ENCODE peak calls at places on chromosome 9, in ten cellular contexts. One of them, this sample, is unnamed.

GRCh38 chr9:110583237-110583636 is 3.7 kb upstream of the SVEP1 start:
- DNase-seq in transverse colon: no peak
- DNase-seq in HuH-7: no peak
- DNase-seq in H9: no peak
- DNase-seq in NCI-H774: no peak
- DNase-seq in activated CD8-positive, alpha-beta memory T cell treated with anti-CD3 and anti-CD28 coated beads for 4 hours: no peak
- DNase-seq in CD8-positive, alpha-beta T cell: no peak
- DNase-seq in stimulated activated CD4-positive, alpha-beta T cell treated with anti-CD3 and anti-CD28 coated beads, Interleukin-2, amount 100 ng/mL, for 48 hours: no peak
- DNase-seq in RWPE1: no peak
- DNase-seq in CD8-positive, alpha-beta memory T cell: no peak
- DNase-seq in this sample: no peak

GRCh38 chr9:14097666-14098065 is 216.3 kb downstream of the NFIB start:
- DNase-seq in transverse colon: no peak
- DNase-seq in HuH-7: no peak
- DNase-seq in H9: no peak
- DNase-seq in NCI-H774: no peak
- DNase-seq in activated CD8-positive, alpha-beta memory T cell treated with anti-CD3 and anti-CD28 coated beads for 4 hours: no peak
- DNase-seq in CD8-positive, alpha-beta T cell: no peak
- DNase-seq in stimulated activated CD4-positive, alpha-beta T cell treated with anti-CD3 and anti-CD28 coated beads, Interleukin-2, amount 100 ng/mL, for 48 hours: no peak
- DNase-seq in RWPE1: no peak
- DNase-seq in CD8-positive, alpha-beta memory T cell: no peak
- DNase-seq in this sample: no peak

GRCh38 chr9:130186051-130186450 is 13.8 kb downstream of the NCS1 start:
- DNase-seq in transverse colon: no peak
- DNase-seq in HuH-7: no peak
- DNase-seq in H9: no peak
- DNase-seq in NCI-H774: no peak
- DNase-seq in activated CD8-positive, alpha-beta memory T cell treated with anti-CD3 and anti-CD28 coated beads for 4 hours: no peak
- DNase-seq in CD8-positive, alpha-beta T cell: no peak
- DNase-seq in stimulated activated CD4-positive, alpha-beta T cell treated with anti-CD3 and anti-CD28 coated beads, Interleukin-2, amount 100 ng/mL, for 48 hours: no peak
- DNase-seq in RWPE1: no peak
- DNase-seq in CD8-positive, alpha-beta memory T cell: no peak
- DNase-seq in this sample: no peak

GRCh38 chr9:120436937-120437592 is 142.9 kb downstream of the CDK5RAP2 start:
- DNase-seq in transverse colon: peak
- DNase-seq in HuH-7: no peak
- DNase-seq in H9: no peak
- DNase-seq in NCI-H774: no peak
- DNase-seq in activated CD8-positive, alpha-beta memory T cell treated with anti-CD3 and anti-CD28 coated beads for 4 hours: no peak
- DNase-seq in CD8-positive, alpha-beta T cell: no peak
- DNase-seq in stimulated activated CD4-positive, alpha-beta T cell treated with anti-CD3 and anti-CD28 coated beads, Interleukin-2, amount 100 ng/mL, for 48 hours: no peak
- DNase-seq in RWPE1: no peak
- DNase-seq in CD8-positive, alpha-beta memory T cell: no peak
- DNase-seq in this sample: no peak

GRCh38 chr9:19156805-19157204 is 29.5 kb upstream of the PLIN2 start:
- DNase-seq in transverse colon: no peak
- DNase-seq in HuH-7: no peak
- DNase-seq in H9: no peak
- DNase-seq in NCI-H774: no peak
- DNase-seq in activated CD8-positive, alpha-beta memory T cell treated with anti-CD3 and anti-CD28 coated beads for 4 hours: no peak
- DNase-seq in CD8-positive, alpha-beta T cell: no peak
- DNase-seq in stimulated activated CD4-positive, alpha-beta T cell treated with anti-CD3 and anti-CD28 coated beads, Interleukin-2, amount 100 ng/mL, for 48 hours: no peak
- DNase-seq in RWPE1: no peak
- DNase-seq in CD8-positive, alpha-beta memory T cell: no peak
- DNase-seq in this sample: no peak

GRCh38 chr9:112174223-112174964 is 703 bp downstream of the SUSD1 start:
- DNase-seq in transverse colon: peak
- DNase-seq in HuH-7: peak
- DNase-seq in H9: no peak
- DNase-seq in NCI-H774: peak
- DNase-seq in activated CD8-positive, alpha-beta memory T cell treated with anti-CD3 and anti-CD28 coated beads for 4 hours: peak
- DNase-seq in CD8-positive, alpha-beta T cell: peak
- DNase-seq in stimulated activated CD4-positive, alpha-beta T cell treated with anti-CD3 and anti-CD28 coated beads, Interleukin-2, amount 100 ng/mL, for 48 hours: peak
- DNase-seq in RWPE1: peak
- DNase-seq in CD8-positive, alpha-beta memory T cell: peak
- DNase-seq in this sample: peak

GRCh38 chr9:16884952-16885513 is 14.6 kb upstream of the BNC2 start:
- DNase-seq in transverse colon: peak
- DNase-seq in HuH-7: no peak
- DNase-seq in H9: no peak
- DNase-seq in NCI-H774: no peak
- DNase-seq in activated CD8-positive, alpha-beta memory T cell treated with anti-CD3 and anti-CD28 coated beads for 4 hours: no peak
- DNase-seq in CD8-positive, alpha-beta T cell: peak
- DNase-seq in stimulated activated CD4-positive, alpha-beta T cell treated with anti-CD3 and anti-CD28 coated beads, Interleukin-2, amount 100 ng/mL, for 48 hours: no peak
- DNase-seq in RWPE1: no peak
- DNase-seq in CD8-positive, alpha-beta memory T cell: peak
- DNase-seq in this sample: no peak

GRCh38 chr9:113349434-113350337 is at the start of gene BSPRY:
- DNase-seq in transverse colon: peak
- DNase-seq in HuH-7: peak
- DNase-seq in H9: peak
- DNase-seq in NCI-H774: peak
- DNase-seq in activated CD8-positive, alpha-beta memory T cell treated with anti-CD3 and anti-CD28 coated beads for 4 hours: no peak
- DNase-seq in CD8-positive, alpha-beta T cell: peak
- DNase-seq in stimulated activated CD4-positive, alpha-beta T cell treated with anti-CD3 and anti-CD28 coated beads, Interleukin-2, amount 100 ng/mL, for 48 hours: no peak
- DNase-seq in RWPE1: peak
- DNase-seq in CD8-positive, alpha-beta memory T cell: peak
- DNase-seq in this sample: no peak

GRCh38 chr9:110691002-110691549 is 22.5 kb downstream of the MUSK start:
- DNase-seq in transverse colon: no peak
- DNase-seq in HuH-7: no peak
- DNase-seq in H9: no peak
- DNase-seq in NCI-H774: no peak
- DNase-seq in activated CD8-positive, alpha-beta memory T cell treated with anti-CD3 and anti-CD28 coated beads for 4 hours: no peak
- DNase-seq in CD8-positive, alpha-beta T cell: no peak
- DNase-seq in stimulated activated CD4-positive, alpha-beta T cell treated with anti-CD3 and anti-CD28 coated beads, Interleukin-2, amount 100 ng/mL, for 48 hours: no peak
- DNase-seq in RWPE1: no peak
- DNase-seq in CD8-positive, alpha-beta memory T cell: no peak
- DNase-seq in this sample: no peak

GRCh38 chr9:108410161-108410560 is 445.6 kb downstream of the ACTL7B start:
- DNase-seq in transverse colon: no peak
- DNase-seq in HuH-7: no peak
- DNase-seq in H9: no peak
- DNase-seq in NCI-H774: no peak
- DNase-seq in activated CD8-positive, alpha-beta memory T cell treated with anti-CD3 and anti-CD28 coated beads for 4 hours: no peak
- DNase-seq in CD8-positive, alpha-beta T cell: no peak
- DNase-seq in stimulated activated CD4-positive, alpha-beta T cell treated with anti-CD3 and anti-CD28 coated beads, Interleukin-2, amount 100 ng/mL, for 48 hours: no peak
- DNase-seq in RWPE1: no peak
- DNase-seq in CD8-positive, alpha-beta memory T cell: no peak
- DNase-seq in this sample: no peak

GRCh38 chr9:115198018-115198417 is 80.1 kb upstream of the TNC start:
- DNase-seq in transverse colon: peak
- DNase-seq in HuH-7: no peak
- DNase-seq in H9: no peak
- DNase-seq in NCI-H774: no peak
- DNase-seq in activated CD8-positive, alpha-beta memory T cell treated with anti-CD3 and anti-CD28 coated beads for 4 hours: no peak
- DNase-seq in CD8-positive, alpha-beta T cell: no peak
- DNase-seq in stimulated activated CD4-positive, alpha-beta T cell treated with anti-CD3 and anti-CD28 coated beads, Interleukin-2, amount 100 ng/mL, for 48 hours: no peak
- DNase-seq in RWPE1: no peak
- DNase-seq in CD8-positive, alpha-beta memory T cell: no peak
- DNase-seq in this sample: no peak

GRCh38 chr9:10250200-10250599 is 362.6 kb downstream of the PTPRD start:
- DNase-seq in transverse colon: no peak
- DNase-seq in HuH-7: no peak
- DNase-seq in H9: no peak
- DNase-seq in NCI-H774: no peak
- DNase-seq in activated CD8-positive, alpha-beta memory T cell treated with anti-CD3 and anti-CD28 coated beads for 4 hours: no peak
- DNase-seq in CD8-positive, alpha-beta T cell: no peak
- DNase-seq in stimulated activated CD4-positive, alpha-beta T cell treated with anti-CD3 and anti-CD28 coated beads, Interleukin-2, amount 100 ng/mL, for 48 hours: no peak
- DNase-seq in RWPE1: no peak
- DNase-seq in CD8-positive, alpha-beta memory T cell: no peak
- DNase-seq in this sample: no peak

GRCh38 chr9:80369641-80370040 is 797.9 kb downstream of the TLE4 start:
- DNase-seq in transverse colon: no peak
- DNase-seq in HuH-7: no peak
- DNase-seq in H9: no peak
- DNase-seq in NCI-H774: no peak
- DNase-seq in activated CD8-positive, alpha-beta memory T cell treated with anti-CD3 and anti-CD28 coated beads for 4 hours: no peak
- DNase-seq in CD8-positive, alpha-beta T cell: no peak
- DNase-seq in stimulated activated CD4-positive, alpha-beta T cell treated with anti-CD3 and anti-CD28 coated beads, Interleukin-2, amount 100 ng/mL, for 48 hours: no peak
- DNase-seq in RWPE1: no peak
- DNase-seq in CD8-positive, alpha-beta memory T cell: no peak
- DNase-seq in this sample: no peak

GRCh38 chr9:110282023-110282766 is 25.9 kb upstream of the TXN start:
- DNase-seq in transverse colon: no peak
- DNase-seq in HuH-7: peak
- DNase-seq in H9: no peak
- DNase-seq in NCI-H774: no peak
- DNase-seq in activated CD8-positive, alpha-beta memory T cell treated with anti-CD3 and anti-CD28 coated beads for 4 hours: no peak
- DNase-seq in CD8-positive, alpha-beta T cell: no peak
- DNase-seq in stimulated activated CD4-positive, alpha-beta T cell treated with anti-CD3 and anti-CD28 coated beads, Interleukin-2, amount 100 ng/mL, for 48 hours: no peak
- DNase-seq in RWPE1: no peak
- DNase-seq in CD8-positive, alpha-beta memory T cell: no peak
- DNase-seq in this sample: no peak

This sample was measured in D721Med.